ENCODE peak calls at places on chromosomes 11 and 22, in five cellular contexts. X, V, N, K and E are unnamed samples.

GRCh38 chr11:67636962-67637361 is 2.6 kb downstream of the TBX10 start:
- DNase-seq in X (no peak), V (no peak), N (no peak), K (no peak), E (no peak)

GRCh38 chr11:118615282-118615979 is 8.0 kb downstream of the PHLDB1 start:
- DNase-seq in X (no peak), V (peak), N (no peak), K (no peak), E (no peak)

GRCh38 chr11:65493367-65494176 is 5.3 kb upstream of the MALAT1 start:
- DNase-seq in X (no peak), V (peak), N (peak), K (no peak), E (no peak)

GRCh38 chr11:61698173-61698965 is 18.2 kb downstream of the DAGLA start:
- DNase-seq in X (no peak), V (no peak), N (no peak), K (no peak), E (no peak)

GRCh38 chr11:125345706-125346561 is 150.1 kb downstream of the FEZ1 start:
- DNase-seq in X (peak), V (peak), N (peak), K (peak), E (peak)

GRCh38 chr11:114208371-114208770 is 87.8 kb upstream of the NNMT start:
- DNase-seq in X (no peak), V (no peak), N (no peak), K (no peak), E (no peak)

GRCh38 chr22:38853149-38853548 is 9.3 kb upstream of the NPTXR start:
- DNase-seq in X (no peak), V (no peak), N (no peak), K (no peak), E (no peak)

GRCh38 chr11:27721505-27722116 is 21.4 kb upstream of the BDNF start:
- DNase-seq in X (no peak), V (no peak), N (no peak), K (peak), E (no peak)

GRCh38 chr11:35617687-35618496 is at the start of gene FJX1:
- DNase-seq in X (peak), V (peak), N (peak), K (peak), E (peak)

GRCh38 chr11:115066111-115066660 is 387.9 kb downstream of the NXPE2 start:
- DNase-seq in X (no peak), V (no peak), N (no peak), K (no peak), E (no peak)

GRCh38 chr11:62071408-62071807 is 52.4 kb upstream of the INCENP start:
- DNase-seq in X (no peak), V (no peak), N (no peak), K (no peak), E (no peak)

DNA sequence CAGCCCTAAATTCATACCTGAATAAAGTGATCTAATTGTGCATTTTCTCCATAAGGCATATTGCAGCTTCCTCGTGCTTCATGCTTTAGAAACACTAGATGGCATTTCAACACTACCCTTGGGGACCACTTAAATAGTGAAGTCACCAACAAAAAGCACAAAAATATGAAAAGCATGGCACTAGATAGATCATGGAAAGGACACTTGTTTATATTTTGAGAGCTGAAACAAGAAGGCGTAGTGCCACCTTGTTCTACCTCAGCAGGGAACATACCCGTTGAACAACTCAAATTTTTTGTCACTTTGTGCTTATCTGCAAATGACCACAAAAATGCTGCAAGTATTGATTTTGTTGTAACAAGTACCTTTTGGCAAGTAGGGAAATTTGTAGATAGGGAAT is 8.6 kb downstream of the TBCEL start:
- DNase-seq in X (no peak), V (no peak), N (no peak), K (no peak), E (no peak)
- TF ChIP-seq CTCF in X (peak), V (no peak), N (no peak), K (peak), E (no peak)

DNA sequence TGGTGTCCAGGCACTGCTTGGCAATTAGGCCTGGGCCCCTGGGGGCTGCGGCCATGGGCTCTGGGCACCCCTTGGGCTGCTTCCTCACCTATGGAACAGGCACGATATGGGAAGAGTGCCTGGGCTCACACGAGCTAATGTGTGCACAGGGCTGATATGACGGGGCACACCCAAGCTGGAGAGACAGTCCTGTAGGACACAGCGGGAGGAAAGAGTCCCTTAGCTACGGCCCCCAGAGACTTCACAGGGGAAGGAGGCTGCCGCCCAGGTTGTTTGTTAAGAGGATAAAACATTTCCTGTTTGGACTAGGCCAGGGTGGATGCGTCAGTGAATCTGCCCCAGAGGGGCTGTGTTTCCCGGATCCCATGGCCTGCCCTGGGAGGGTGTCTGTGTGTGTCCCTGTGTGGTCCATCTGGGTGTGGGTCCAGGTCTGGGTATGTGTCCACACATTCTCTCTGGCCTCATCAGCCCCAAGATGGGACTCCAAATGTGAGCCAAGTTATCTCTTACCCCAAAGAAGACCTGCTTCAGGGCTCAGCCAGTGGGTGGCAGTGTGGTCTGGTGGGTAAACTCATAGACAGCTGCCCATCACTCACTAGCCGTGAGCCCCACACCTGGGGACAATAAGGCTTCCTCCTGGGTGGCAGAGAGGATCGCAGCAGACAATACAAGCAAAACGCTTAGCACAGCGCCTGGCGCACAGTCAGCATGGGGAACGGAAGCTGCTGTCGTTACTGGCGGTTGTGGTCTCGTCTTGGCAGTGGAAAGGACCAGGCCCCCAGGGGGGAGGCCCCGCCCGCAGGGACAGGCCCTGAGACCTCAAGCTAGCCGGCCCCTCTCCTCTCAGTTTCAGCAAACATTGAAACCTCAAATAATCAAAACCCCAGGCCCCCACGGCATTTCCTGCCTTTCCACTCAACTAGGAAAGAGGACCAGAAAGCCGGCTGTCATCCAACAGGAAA is 3.2 kb upstream of the EMID1 start:
- DNase-seq in X (peak), V (peak), N (peak), K (peak), E (peak)
- TF ChIP-seq CTCF in X (peak), V (peak), N (no peak), K (peak), E (peak)

GRCh38 chr22:23142546-23143105 is 836 bp upstream of the RSPH14 start:
- DNase-seq in X (no peak), V (no peak), N (no peak), K (no peak), E (no peak)
- TF ChIP-seq CTCF in X (no peak), V (no peak), N (no peak), K (no peak), E (no peak)

GRCh38 chr11:18091731-18092130 is 14.2 kb downstream of the SAAL1 start:
- DNase-seq in X (no peak), V (no peak), N (no peak), K (no peak), E (no peak)

GRCh38 chr11:18088371-18088770 is 17.5 kb downstream of the SAAL1 start:
- DNase-seq in X (no peak), V (no peak), N (no peak), K (no peak), E (no peak)

GRCh38 chr11:18088974-18089373 is 16.9 kb downstream of the SAAL1 start:
- DNase-seq in X (no peak), V (no peak), N (no peak), K (no peak), E (no peak)

DNA sequence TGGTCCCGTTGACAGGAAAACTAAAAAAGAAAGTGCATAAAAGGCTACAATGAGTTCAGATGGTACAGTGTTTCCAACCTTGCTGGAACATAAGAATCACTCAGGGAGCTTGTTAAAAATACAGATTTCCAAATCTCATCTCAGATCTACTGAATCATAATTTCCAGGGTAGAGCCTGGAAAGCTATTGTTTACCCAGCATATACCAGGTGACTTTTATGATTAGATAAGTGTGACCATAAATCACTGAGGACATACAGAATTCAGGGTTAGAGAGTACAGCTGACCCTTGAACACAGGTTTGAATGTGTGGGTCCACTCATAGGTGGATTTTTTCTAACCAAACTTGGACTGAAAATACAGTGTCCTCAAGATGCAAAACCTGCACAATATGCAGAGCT is 11.9 kb downstream of the SAAL1 start:
- DNase-seq in X (no peak), V (no peak), N (no peak), K (no peak), E (no peak)
- TF ChIP-seq CTCF in X (no peak), V (no peak), N (no peak), K (no peak), E (no peak)

DNA sequence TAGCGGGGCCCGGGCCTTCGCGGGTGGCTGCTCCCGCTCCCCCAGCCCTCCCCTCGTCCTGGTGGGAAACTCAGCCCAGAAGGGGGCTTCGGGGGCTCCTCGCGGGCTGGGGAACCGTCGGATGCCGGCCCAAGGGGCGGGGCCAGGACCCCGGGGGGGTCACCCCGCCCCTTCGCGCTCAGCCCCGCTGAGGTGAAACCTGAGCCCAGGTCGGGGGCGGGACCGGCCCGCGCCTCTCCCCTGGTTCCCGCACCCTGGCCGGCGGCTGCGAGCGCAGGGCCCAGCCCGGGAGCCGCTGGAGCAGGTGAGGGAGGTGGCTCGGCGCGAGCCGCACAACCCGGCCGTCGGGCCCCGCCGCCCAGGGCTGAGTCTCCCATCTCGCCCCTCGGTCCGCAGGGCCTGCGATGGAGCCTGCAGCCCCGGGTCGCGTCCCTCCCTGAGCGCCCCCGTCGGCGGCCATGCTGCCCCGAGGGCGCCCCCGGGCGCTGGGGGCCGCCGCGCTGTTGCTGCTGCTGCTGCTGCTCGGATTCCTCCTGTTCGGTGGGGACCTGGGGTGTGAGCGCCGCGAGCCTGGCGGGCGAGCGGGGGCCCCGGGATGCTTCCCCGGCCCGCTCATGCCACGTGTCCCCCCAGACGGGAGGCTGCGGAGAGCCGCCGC is at the start of gene LARGE2:
- DNase-seq in X (peak), V (no peak), N (peak), K (no peak), E (peak)
- TF ChIP-seq CTCF in X (peak), V (no peak), N (no peak), K (no peak), E (no peak)

DNA sequence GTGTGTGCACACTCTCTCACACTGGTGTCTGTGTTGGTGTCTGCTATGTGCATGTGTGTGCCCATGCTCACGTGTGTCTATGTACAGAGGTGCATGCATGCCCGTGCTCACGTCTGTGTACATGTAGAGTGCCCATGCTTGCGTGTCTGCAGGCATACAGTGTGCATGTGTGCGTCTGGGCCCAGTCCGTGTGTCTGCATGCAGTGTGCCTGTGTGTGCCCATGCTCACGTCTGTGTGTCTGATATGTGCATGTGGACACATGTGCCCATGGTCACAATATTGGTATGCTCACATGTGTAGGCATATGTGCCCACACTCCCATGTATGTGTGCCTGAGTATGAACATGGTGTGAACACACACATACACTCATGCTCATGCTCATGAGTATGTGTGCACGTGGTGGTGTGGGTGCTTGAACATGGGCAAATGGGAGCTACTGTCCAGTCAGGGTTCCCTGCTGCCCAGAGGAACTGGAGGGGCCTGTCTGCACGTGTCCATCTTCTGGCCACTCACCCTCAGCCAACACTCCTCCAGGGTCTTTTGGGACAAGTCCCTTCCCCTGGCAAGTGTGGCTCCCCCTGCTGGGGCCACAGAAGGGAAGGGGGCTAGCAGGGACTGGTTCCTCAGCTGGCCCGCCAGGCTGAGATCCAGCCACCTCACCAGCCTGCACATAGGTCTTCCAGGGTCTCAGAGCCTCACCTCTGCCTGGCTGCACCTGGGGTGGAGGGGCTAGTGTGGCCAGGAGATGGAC is 7.3 kb upstream of the TBX1 start:
- DNase-seq in X (no peak), V (peak), N (no peak), K (no peak), E (no peak)
- TF ChIP-seq CTCF in X (no peak), V (peak), N (no peak), K (no peak), E (no peak)

DNA sequence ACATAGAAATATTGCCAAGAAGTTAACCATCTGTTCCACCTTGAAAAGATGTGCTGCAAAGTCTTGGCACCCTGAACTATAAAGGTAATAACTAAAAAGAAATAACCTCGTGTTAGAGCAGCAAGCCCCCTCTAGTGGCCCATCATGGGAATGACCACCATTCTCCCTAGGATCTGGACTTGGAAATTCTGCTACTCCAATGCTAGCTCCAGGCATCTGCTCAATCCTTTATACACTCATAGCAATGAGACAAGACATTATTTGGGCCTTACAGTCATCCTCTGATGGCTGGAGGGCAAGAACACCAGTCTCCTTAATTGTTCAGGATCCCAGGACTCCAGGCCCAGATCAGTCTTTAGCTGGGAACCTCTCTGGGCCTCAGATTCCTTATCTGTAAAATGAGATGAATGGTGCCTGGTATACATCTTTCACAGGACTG is 76.0 kb downstream of the CWC15 start:
- DNase-seq in X (no peak), V (peak), N (peak), K (peak), E (peak)
- TF ChIP-seq CTCF in X (peak), V (peak), N (peak), K (peak), E (peak)

GRCh38 chr11:124172599-124172998 is 10.5 kb upstream of the OR10D3 start:
- DNase-seq in X (no peak), V (no peak), N (no peak), K (no peak), E (no peak)
- TF ChIP-seq CTCF in X (no peak), V (no peak), N (no peak), K (no peak), E (no peak)